ENCODE peak calls at places on chromosomes 11 and 22, in nine cellular contexts. Q, M, S, K, P, H, A, W and E are unnamed samples. For H3K4me1 and H3K27me3, the result is how much of the 10 kb centered on the place peaks cover.

GRCh38 chr22:36386900-36387663 is 685 bp downstream of the MYH9 start:
- DNase-seq in Q (peak), M (peak), S (no peak), K (no peak), P (peak), H (peak), A (no peak), W (peak), E (peak)

GRCh38 chr11:45635907-45636306 is 29.5 kb downstream of the CHST1 start:
- DNase-seq in Q (no peak), M (no peak), S (no peak), K (no peak), P (no peak), H (no peak), A (no peak), W (no peak), E (no peak)

GRCh38 chr11:130932086-130932712 is 15.9 kb upstream of the SNX19 start:
- DNase-seq in Q (no peak), M (no peak), S (no peak), K (no peak), P (no peak), H (no peak), A (no peak), W (no peak), E (no peak)

GRCh38 chr11:75925785-75926164 is 110.8 kb downstream of the UVRAG start:
- DNase-seq in Q (no peak), M (no peak), S (peak), K (no peak), P (no peak), H (no peak), A (peak), W (no peak), E (no peak)

GRCh38 chr22:29871684-29872083 is 11.3 kb upstream of the MTMR3 start:
- DNase-seq in Q (peak), M (no peak), S (no peak), K (no peak), P (peak), H (no peak), A (no peak), W (no peak), E (no peak)

GRCh38 chr11:1392111-1392510 is 2.4 kb downstream of the BRSK2 start:
- DNase-seq in Q (no peak), M (no peak), S (no peak), K (no peak), P (no peak), H (no peak), A (no peak), W (no peak), E (no peak)

GRCh38 chr11:33910261-33910959 is 18.5 kb upstream of the LMO2 start:
- DNase-seq in Q (no peak), M (no peak), S (no peak), K (no peak), P (peak), H (no peak), A (no peak), W (no peak), E (no peak)

GRCh38 chr22:23822101-23822671 is 16.6 kb downstream of the DERL3 start:
- DNase-seq in Q (no peak), M (peak), S (no peak), K (no peak), P (no peak), H (no peak), A (no peak), W (no peak), E (peak)

GRCh38 chr11:133956650-133957633 is at the start of gene IGSF9B:
- DNase-seq in Q (peak), M (peak), S (peak), K (peak), P (peak), H (peak), A (peak), W (peak), E (peak)

GRCh38 chr11:40393511-40393910 is 1065.9 kb downstream of the LRRC4C start:
- DNase-seq in Q (no peak), M (no peak), S (no peak), K (no peak), P (no peak), H (no peak), A (no peak), W (no peak), E (no peak)

GRCh38 chr11:58923300-58923788 is 15.9 kb upstream of the GLYATL1 start:
- DNase-seq in Q (no peak), M (no peak), S (peak), K (no peak), P (no peak), H (peak), A (peak), W (no peak), E (no peak)

GRCh38 chr11:69657456-69657910 is 16.5 kb downstream of the CCND1 start:
- DNase-seq in Q (peak), M (peak), S (no peak), K (no peak), P (no peak), H (no peak), A (no peak), W (no peak), E (no peak)

GRCh38 chr11:104183572-104183971 is 19.6 kb upstream of the PDGFD start:
- DNase-seq in Q (no peak), M (no peak), S (peak), K (no peak), P (no peak), H (no peak), A (no peak), W (no peak), E (no peak)

GRCh38 chr11:72789493-72790131 is 4.2 kb downstream of the STARD10 start:
- DNase-seq in Q (peak), M (no peak), S (peak), K (no peak), P (peak), H (no peak), A (peak), W (no peak), E (no peak)

GRCh38 chr11:122306776-122307479 is 190.9 kb upstream of the BLID start:
- DNase-seq in Q (no peak), M (no peak), S (no peak), K (no peak), P (no peak), H (no peak), A (no peak), W (no peak), E (no peak)

GRCh38 chr22:33823552-33823951 is 96.7 kb downstream of the LARGE1 start:
- DNase-seq in Q (no peak), M (no peak), S (peak), K (no peak), P (no peak), H (no peak), A (no peak), W (no peak), E (no peak)

GRCh38 chr11:19868281-19868821 is 155.7 kb downstream of the NAV2 start:
- DNase-seq in Q (peak), M (no peak), S (peak), K (no peak), P (peak), H (peak), A (peak), W (no peak), E (peak)

GRCh38 chr22:19703869-19704268 is 10.4 kb upstream of the SEPTIN5 start:
- DNase-seq in Q (peak), M (peak), S (no peak), K (no peak), P (no peak), H (no peak), A (no peak), W (no peak), E (no peak)

GRCh38 chr11:128653828-128654231 is 40.0 kb upstream of the FLI1 start:
- DNase-seq in Q (peak), M (peak), S (peak), K (no peak), P (peak), H (peak), A (peak), W (no peak), E (peak)

GRCh38 chr11:87127131-87127530 is 89.4 kb downstream of the TMEM135 start:
- DNase-seq in Q (no peak), M (no peak), S (no peak), K (no peak), P (no peak), H (no peak), A (no peak), W (no peak), E (no peak)

GRCh38 chr11:114058871-114059277 is 637 bp upstream of the ZBTB16 start:
- DNase-seq in Q (peak), M (peak), S (no peak), K (no peak), P (peak), H (peak), A (no peak), W (peak), E (peak)

GRCh38 chr22:37846433-37846832 is 2.3 kb upstream of the ANKRD54 start:
- DNase-seq in Q (no peak), M (no peak), S (no peak), K (no peak), P (no peak), H (no peak), A (no peak), W (no peak), E (no peak)

GRCh38 chr11:117820516-117820915 is 4.0 kb downstream of the FXYD2 start:
- DNase-seq in Q (peak), M (no peak), S (no peak), K (no peak), P (no peak), H (no peak), A (no peak), W (no peak), E (no peak)
- H3K4me1 ChIP-seq in Q (under half), M (half or more), S (under half), K (under half), P (under half), H (under half), A (under half), W (half or more), E (under half)

GRCh38 chr11:7578276-7578955 is 64.6 kb downstream of the PPFIBP2 start:
- DNase-seq in Q (no peak), M (no peak), S (no peak), K (no peak), P (no peak), H (no peak), A (no peak), W (no peak), E (no peak)
- H3K27ac ChIP-seq in Q (peak), M (peak), S (peak), K (no peak), P (peak), H (peak), A (no peak), W (no peak), E (peak)

GRCh38 chr11:119520400-119520799 is 97.4 kb upstream of the THY1 start:
- DNase-seq in Q (no peak), M (no peak), S (no peak), K (no peak), P (no peak), H (no peak), A (no peak), W (no peak), E (no peak)

GRCh38 chr11:119520966-119521365 is 98.0 kb upstream of the THY1 start:
- DNase-seq in Q (no peak), M (no peak), S (no peak), K (no peak), P (no peak), H (no peak), A (no peak), W (no peak), E (no peak)

GRCh38 chr11:119518746-119519382 is 95.9 kb upstream of the THY1 start:
- DNase-seq in Q (no peak), M (no peak), S (peak), K (peak), P (no peak), H (no peak), A (peak), W (no peak), E (no peak)

GRCh38 chr11:119521551-119521950 is 98.6 kb upstream of the THY1 start:
- DNase-seq in Q (no peak), M (no peak), S (no peak), K (no peak), P (no peak), H (no peak), A (no peak), W (no peak), E (no peak)

GRCh38 chr11:119519796-119520195 is 96.8 kb upstream of the THY1 start:
- DNase-seq in Q (no peak), M (no peak), S (no peak), K (no peak), P (no peak), H (no peak), A (no peak), W (no peak), E (no peak)
- H3K27me3 ChIP-seq in Q (under half), M (under half), S (under half), K (under half), P (under half), H (under half), A (under half), W (under half), E (under half)

GRCh38 chr22:26431151-26431995 is 2.3 kb downstream of the ASPHD2 start:
- DNase-seq in Q (no peak), M (no peak), S (no peak), K (no peak), P (no peak), H (no peak), A (no peak), W (no peak), E (no peak)

GRCh38 chr22:26428515-26429457 is at the start of gene ASPHD2:
- DNase-seq in Q (peak), M (peak), S (peak), K (peak), P (peak), H (peak), A (peak), W (peak), E (peak)

GRCh38 chr22:26429458-26430238 is 588 bp downstream of the ASPHD2 start:
- DNase-seq in Q (no peak), M (no peak), S (no peak), K (no peak), P (no peak), H (no peak), A (no peak), W (no peak), E (no peak)

GRCh38 chr22:26432619-26433311 is 3.7 kb downstream of the ASPHD2 start:
- DNase-seq in Q (no peak), M (no peak), S (no peak), K (no peak), P (no peak), H (no peak), A (no peak), W (no peak), E (no peak)

GRCh38 chr22:26430600-26430999 is 1.5 kb downstream of the ASPHD2 start:
- DNase-seq in Q (no peak), M (no peak), S (no peak), K (no peak), P (no peak), H (no peak), A (no peak), W (no peak), E (no peak)
- H3K4me1 ChIP-seq in Q (under half), M (under half), S (under half), K (under half), P (under half), H (under half), A (under half), W (under half), E (under half)